ENCODE peak calls at places on chromosomes 12 and 14, in six cellular contexts. One of them, this sample, is unnamed.

GRCh38 chr12:114848661-114849060 is 164.7 kb upstream of the TBX3 start:
- DNase-seq in Ammon's horn: peak; percentile 3
- DNase-seq in left kidney: no peak
- DNase-seq in pulmonary artery endothelial cell: no peak
- DNase-seq in neuronal stem cell: no peak
- DNase-seq in progenitor cell of endocrine pancreas: no peak
- DNase-seq in this sample: no peak

GRCh38 chr14:85535916-85536834 is 6.2 kb downstream of the FLRT2 start:
- DNase-seq in Ammon's horn: peak; percentile 35
- DNase-seq in left kidney: peak; percentile 72
- DNase-seq in pulmonary artery endothelial cell: no peak
- DNase-seq in neuronal stem cell: no peak
- DNase-seq in progenitor cell of endocrine pancreas: no peak
- DNase-seq in this sample: no peak

GRCh38 chr14:64734990-64735389 is 30.8 kb downstream of the PLEKHG3 start:
- DNase-seq in Ammon's horn: no peak
- DNase-seq in left kidney: peak; percentile 77
- DNase-seq in pulmonary artery endothelial cell: no peak
- DNase-seq in neuronal stem cell: no peak
- DNase-seq in progenitor cell of endocrine pancreas: no peak
- DNase-seq in this sample: no peak

GRCh38 chr12:60279224-60279623 is 683.4 kb downstream of the SLC16A7 start:
- DNase-seq in Ammon's horn: no peak
- DNase-seq in left kidney: no peak
- DNase-seq in pulmonary artery endothelial cell: peak; percentile 35
- DNase-seq in neuronal stem cell: no peak
- DNase-seq in progenitor cell of endocrine pancreas: no peak
- DNase-seq in this sample: no peak

GRCh38 chr14:68084256-68084655 is 264.7 kb downstream of the RAD51B start:
- DNase-seq in Ammon's horn: no peak
- DNase-seq in left kidney: peak; percentile 80
- DNase-seq in pulmonary artery endothelial cell: no peak
- DNase-seq in neuronal stem cell: no peak
- DNase-seq in progenitor cell of endocrine pancreas: no peak
- DNase-seq in this sample: no peak

GRCh38 chr12:89748791-89749190 is 40.2 kb upstream of the ATP2B1 start:
- DNase-seq in Ammon's horn: no peak
- DNase-seq in left kidney: no peak
- DNase-seq in pulmonary artery endothelial cell: no peak
- DNase-seq in neuronal stem cell: no peak
- DNase-seq in progenitor cell of endocrine pancreas: no peak
- DNase-seq in this sample: no peak

GRCh38 chr12:77834618-77835017 is 3.9 kb downstream of the NAV3 start:
- DNase-seq in Ammon's horn: no peak
- DNase-seq in left kidney: no peak
- DNase-seq in pulmonary artery endothelial cell: no peak
- DNase-seq in neuronal stem cell: no peak
- DNase-seq in progenitor cell of endocrine pancreas: no peak
- DNase-seq in this sample: no peak

GRCh38 chr14:67817750-67818438 is 1.5 kb upstream of the ZFYVE26 start:
- DNase-seq in Ammon's horn: no peak
- DNase-seq in left kidney: no peak
- DNase-seq in pulmonary artery endothelial cell: no peak
- DNase-seq in neuronal stem cell: no peak
- DNase-seq in progenitor cell of endocrine pancreas: no peak
- DNase-seq in this sample: no peak

GRCh38 chr12:56661560-56661959 is 15.8 kb upstream of the ATP5F1B start:
- DNase-seq in Ammon's horn: no peak
- DNase-seq in left kidney: no peak
- DNase-seq in pulmonary artery endothelial cell: no peak
- DNase-seq in neuronal stem cell: no peak
- DNase-seq in progenitor cell of endocrine pancreas: no peak
- DNase-seq in this sample: no peak

GRCh38 chr14:24070285-24071143 is 848 bp upstream of the CPNE6 start:
- DNase-seq in Ammon's horn: no peak
- DNase-seq in left kidney: no peak
- DNase-seq in pulmonary artery endothelial cell: no peak
- DNase-seq in neuronal stem cell: no peak
- DNase-seq in progenitor cell of endocrine pancreas: no peak
- DNase-seq in this sample: no peak

This sample was measured in iPS DF 19.7.